ENCODE peak calls at places on chromosomes 1 and 21, in nine cellular contexts. P is lower lobe of right lung; L is CD4-positive, alpha-beta T cell; I is MM.1S; B is tibial nerve; J is pancreas; O is IMR-90; K is fibroblast of lung; V is GM23338. U is an unnamed sample.

GRCh38 chr21:45088116-45088515 is 13.7 kb downstream of the ADARB1 start:
- DNase-seq in P (no peak), L (no peak), I (no peak), B (no peak), J (no peak), O (no peak), K (no peak), V (no peak), U (no peak)

GRCh38 chr1:3471356-3472087 is 17.1 kb downstream of the ARHGEF16 start:
- DNase-seq in P (peak; percentile 47), L (no peak), I (no peak), B (no peak), J (peak; percentile 67), O (peak; percentile 53), K (peak; percentile 51), V (peak; percentile 76), U (no peak)

GRCh38 chr1:221394011-221394544 is 347.8 kb downstream of the DUSP10 start:
- DNase-seq in P (no peak), L (no peak), I (no peak), B (no peak), J (no peak), O (peak; percentile 81), K (peak; percentile 90), V (no peak), U (no peak)

GRCh38 chr1:45493116-45493697 is 2.2 kb upstream of the TESK2 start:
- DNase-seq in P (no peak), L (peak; percentile 27), I (peak; percentile 70), B (no peak), J (no peak), O (peak; percentile 51), K (peak; percentile 38), V (peak; percentile 77), U (peak; percentile 52)

GRCh38 chr1:207866471-207867135 is 44.3 kb downstream of the CD34 start:
- DNase-seq in P (peak; percentile 59), L (no peak), I (no peak), B (peak; percentile 55), J (no peak), O (peak; percentile 58), K (no peak), V (no peak), U (no peak)

GRCh38 chr1:244325056-244325764 is 126.5 kb downstream of the ADSS2 start:
- DNase-seq in P (no peak), L (no peak), I (no peak), B (no peak), J (no peak), O (peak; percentile 47), K (no peak), V (no peak), U (peak; percentile 64)

GRCh38 chr1:174414205-174414604 is 33.6 kb upstream of the GPR52 start:
- DNase-seq in P (no peak), L (no peak), I (peak; percentile 25), B (no peak), J (no peak), O (no peak), K (no peak), V (no peak), U (no peak)

GRCh38 chr21:25568230-25568629 is 39.1 kb downstream of the MRPL39 start:
- DNase-seq in P (peak; percentile 57), L (no peak), I (no peak), B (no peak), J (no peak), O (peak; percentile 78), K (peak; percentile 80), V (peak; percentile 21), U (peak; percentile 15)

GRCh38 chr21:36190736-36191135 is 34.1 kb downstream of the DOP1B start:
- DNase-seq in P (no peak), L (no peak), I (no peak), B (no peak), J (no peak), O (no peak), K (no peak), V (no peak), U (no peak)

GRCh38 chr1:12127206-12127810 is 39.5 kb upstream of the TNFRSF1B start:
- DNase-seq in P (no peak), L (no peak), I (no peak), B (no peak), J (no peak), O (no peak), K (no peak), V (no peak), U (no peak)

GRCh38 chr1:147847831-147848230 is 54.8 kb upstream of the GJA8 start:
- DNase-seq in P (no peak), L (no peak), I (no peak), B (no peak), J (no peak), O (no peak), K (no peak), V (no peak), U (no peak)

GRCh38 chr1:91891486-91891885 is 5.5 kb upstream of the TGFBR3 start:
- DNase-seq in P (no peak), L (no peak), I (no peak), B (no peak), J (no peak), O (peak; percentile 71), K (no peak), V (no peak), U (no peak)

GRCh38 chr21:33383056-33383888 is 19.9 kb upstream of the IFNGR2 start:
- DNase-seq in P (peak; percentile 74), L (peak; percentile 57), I (peak; percentile 97), B (no peak), J (no peak), O (peak; percentile 94), K (peak; percentile 83), V (peak; percentile 20), U (peak; percentile 51)

GRCh38 chr1:242718967-242719366 is 194.5 kb upstream of the PLD5 start:
- DNase-seq in P (no peak), L (no peak), I (no peak), B (no peak), J (no peak), O (no peak), K (no peak), V (peak; percentile 34), U (no peak)

GRCh38 chr1:91777630-91778300 is 108.2 kb downstream of the TGFBR3 start:
- DNase-seq in P (no peak), L (no peak), I (no peak), B (no peak), J (no peak), O (no peak), K (no peak), V (no peak), U (no peak)

DNA sequence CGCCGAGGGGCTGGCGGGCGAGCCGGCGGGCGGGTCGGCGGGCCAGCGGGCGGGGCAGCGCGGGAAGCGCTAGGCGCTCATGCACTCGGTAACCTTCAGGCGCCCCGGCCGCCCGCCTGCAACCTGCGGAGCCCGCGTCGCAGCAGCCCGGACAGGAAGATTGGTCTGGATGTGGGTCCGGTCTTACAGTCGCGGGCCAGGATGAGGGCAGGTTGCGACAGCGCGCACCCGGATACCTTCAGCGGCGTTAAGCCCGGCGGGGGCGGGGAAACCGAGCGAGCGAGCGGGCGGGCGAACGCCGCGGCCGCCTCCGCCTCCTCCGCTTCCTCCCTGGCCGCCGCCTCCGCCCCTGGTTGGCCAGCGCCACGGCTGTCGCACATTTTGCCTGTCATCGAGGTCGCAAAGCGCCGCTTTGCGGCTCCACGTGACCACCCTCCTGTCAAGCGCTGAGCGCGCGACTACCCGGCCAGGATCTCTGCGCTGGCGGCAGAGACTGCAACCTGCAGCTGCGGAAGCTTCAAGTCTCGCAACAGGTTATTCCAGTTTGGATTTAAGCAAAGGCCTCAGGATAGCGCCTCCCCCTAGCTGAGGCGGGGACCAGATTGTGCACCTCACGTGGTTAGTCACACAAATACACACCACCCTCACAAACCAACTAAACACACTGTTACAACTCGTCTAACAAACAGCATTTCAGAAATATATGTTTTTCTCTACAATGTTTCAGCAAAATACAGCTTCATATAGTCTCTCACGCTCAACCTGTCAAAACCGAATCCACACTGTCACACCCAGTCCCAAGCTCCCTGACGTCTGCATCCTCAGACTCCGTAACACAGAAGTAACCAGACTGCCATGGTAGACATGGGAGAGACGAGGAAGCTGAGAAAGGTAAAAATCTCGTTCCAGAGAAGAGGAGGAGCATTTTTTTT is at the start of gene FAF1:
- DNase-seq in P (peak; percentile 99), L (peak; percentile 97), I (no peak), B (peak; percentile 95), J (peak; percentile 99), O (peak; percentile 95), K (peak; percentile 96), V (peak; percentile 99), U (peak; percentile 98)
- H3K27ac ChIP-seq in P (peak within 1 kb of the TSS; percentile 86), L (peak within 1 kb of the TSS; percentile 40), I (no peak within 1 kb of the TSS), B (peak within 1 kb of the TSS; percentile 81), J (peak within 1 kb of the TSS; percentile 87), O (peak within 1 kb of the TSS; percentile 68), K (peak within 1 kb of the TSS; percentile 82), V (peak within 1 kb of the TSS; percentile 82), U (peak within 1 kb of the TSS; percentile 63)

GRCh38 chr1:99677416-99677815 is 31.5 kb downstream of the PALMD start:
- DNase-seq in P (no peak), L (no peak), I (no peak), B (no peak), J (no peak), O (no peak), K (no peak), V (peak; percentile 57), U (no peak)
- H3K27me3 ChIP-seq in P (no peaks in the 10 kb centered on the region), L (peaks cover 2% of the 10 kb centered on the region), I (no peaks in the 10 kb centered on the region), B (no peaks in the 10 kb centered on the region), J (no peaks in the 10 kb centered on the region), O (no peaks in the 10 kb centered on the region), K (no peaks in the 10 kb centered on the region), V (no peaks in the 10 kb centered on the region), U (no peaks in the 10 kb centered on the region)

DNA sequence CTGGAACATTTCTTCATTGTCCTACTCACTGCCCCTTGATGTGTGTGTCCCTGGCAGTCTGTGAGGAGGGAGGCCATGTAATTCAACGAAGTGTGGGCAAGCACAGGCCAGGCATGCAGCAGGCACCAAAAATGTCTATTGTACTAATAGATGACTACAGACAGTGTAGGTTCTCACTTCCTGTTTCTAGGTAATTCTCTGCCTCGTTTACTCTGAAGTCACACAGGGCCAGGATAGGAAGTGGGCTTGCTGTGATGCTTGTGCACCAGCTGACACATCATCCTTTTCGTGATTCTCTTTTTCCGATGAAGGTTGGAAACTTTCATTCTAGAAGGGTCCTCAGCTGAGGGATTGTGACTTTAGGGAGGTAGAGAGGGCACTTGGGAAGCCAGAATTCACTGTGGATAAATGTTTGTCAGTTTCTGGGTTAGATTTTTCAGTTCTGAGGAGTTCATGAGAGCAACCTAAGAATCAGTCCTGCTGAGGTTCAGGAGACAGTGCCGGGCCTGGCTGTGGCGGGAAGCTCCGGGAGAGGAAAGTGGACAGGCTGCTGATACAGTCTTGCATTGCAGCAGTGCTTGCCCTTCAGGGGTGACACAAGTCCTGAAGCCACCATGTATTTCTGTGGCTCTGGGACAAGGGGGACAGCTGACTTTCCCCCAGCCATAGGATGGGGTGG is 4.3 kb upstream of the CSF1 start:
- DNase-seq in P (no peak), L (peak; percentile 17), I (peak; percentile 30), B (no peak), J (peak; percentile 20), O (no peak), K (no peak), V (no peak), U (peak; percentile 66)
- H3K27ac ChIP-seq in P (peak overlapping the region; percentile 16), L (peak overlapping the region; percentile 62), I (peak overlapping the region; percentile 52), B (no peak overlapping the region), J (no peak overlapping the region), O (no peak overlapping the region), K (no peak overlapping the region), V (no peak overlapping the region), U (peak overlapping the region; percentile 53)

GRCh38 chr1:165355221-165355976 is 1.1 kb downstream of the LMX1A start:
- DNase-seq in P (no peak), L (no peak), I (no peak), B (no peak), J (no peak), O (no peak), K (no peak), V (peak; percentile 58), U (no peak)
- H3K27me3 ChIP-seq in P (peaks cover 84% of the 10 kb centered on the region), L (peaks cover 85% of the 10 kb centered on the region), I (peaks cover 25% of the 10 kb centered on the region), B (peaks cover 3% of the 10 kb centered on the region), J (peaks cover 57% of the 10 kb centered on the region), O (peaks cover 59% of the 10 kb centered on the region), K (peaks cover 46% of the 10 kb centered on the region), V (peaks cover 99% of the 10 kb centered on the region), U (peaks cover 19% of the 10 kb centered on the region)